ENCODE peak calls at places on chromosome 13, in four cellular contexts. D, Y, J and P are unnamed samples.

GRCh38 chr13:99034333-99035085 is 56.6 kb upstream of the DOCK9 start:
- DNase-seq in D (no peak), Y (no peak), J (no peak), P (no peak)

GRCh38 chr13:72379581-72379980 is 347.8 kb downstream of the MZT1 start:
- DNase-seq in D (no peak), Y (no peak), J (no peak), P (no peak)

GRCh38 chr13:105291987-105292386 is 1243.5 kb downstream of the EFNB2 start:
- DNase-seq in D (no peak), Y (no peak), J (no peak), P (no peak)

GRCh38 chr13:46983881-46984280 is 87.0 kb upstream of the HTR2A start:
- DNase-seq in D (peak), Y (no peak), J (peak), P (no peak)

GRCh38 chr13:26019241-26019640 is 32.6 kb downstream of the SHISA2 start:
- DNase-seq in D (no peak), Y (no peak), J (no peak), P (no peak)

GRCh38 chr13:86826232-86826631 is 844.9 kb upstream of the SLITRK5 start:
- DNase-seq in D (no peak), Y (no peak), J (no peak), P (no peak)

GRCh38 chr13:100491164-100491847 is 97.3 kb downstream of the GGACT start:
- DNase-seq in D (no peak), Y (no peak), J (no peak), P (no peak)

GRCh38 chr13:60379837-60380236 is 17.2 kb upstream of the TDRD3 start:
- DNase-seq in D (no peak), Y (no peak), J (no peak), P (no peak)

GRCh38 chr13:106468207-106468606 is 67.3 kb downstream of the EFNB2 start:
- DNase-seq in D (no peak), Y (no peak), J (no peak), P (no peak)

GRCh38 chr13:45674908-45675307 is 27.2 kb upstream of the CBY2 start:
- DNase-seq in D (no peak), Y (no peak), J (no peak), P (no peak)

GRCh38 chr13:87810391-87810801 is 139.2 kb downstream of the SLITRK5 start:
- DNase-seq in D (peak), Y (no peak), J (no peak), P (peak)

GRCh38 chr13:109941951-109942350 is 155.6 kb upstream of the IRS2 start:
- DNase-seq in D (no peak), Y (no peak), J (no peak), P (no peak)

GRCh38 chr13:93227280-93227905 is 786 bp downstream of the GPC6 start:
- DNase-seq in D (peak), Y (no peak), J (no peak), P (peak)

DNA sequence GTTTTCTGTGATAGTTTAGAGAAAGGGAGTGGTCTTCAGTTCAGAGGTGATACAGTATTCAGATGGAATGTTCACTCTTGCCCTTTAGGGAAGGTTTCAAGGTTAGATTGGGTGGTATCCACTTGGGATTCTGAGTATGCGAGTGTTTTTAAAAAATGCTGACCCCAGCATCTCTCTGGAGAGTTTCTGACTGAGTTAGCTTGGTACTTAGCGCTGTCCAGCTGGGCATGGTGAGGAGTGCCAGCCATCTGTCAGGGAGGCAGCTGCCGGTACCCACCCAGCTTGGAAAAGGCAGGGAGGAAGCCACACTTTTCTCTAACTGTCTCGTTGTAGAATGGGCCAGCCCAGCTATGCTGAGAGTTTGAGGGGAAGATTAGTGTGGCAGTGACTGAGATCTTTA is 63.3 kb downstream of the ARHGEF7 start:
- DNase-seq in D (no peak), Y (no peak), J (no peak), P (no peak)
- H3K9ac ChIP-seq in D (no peak), Y (no peak), J (no peak), P (no peak)

GRCh38 chr13:76863022-76863421 is 23.2 kb downstream of the KCTD12 start:
- DNase-seq in D (no peak), Y (no peak), J (no peak), P (no peak)
- TF ChIP-seq KDM1A in D (no peak), Y (no peak), J (no peak), P (no peak)

DNA sequence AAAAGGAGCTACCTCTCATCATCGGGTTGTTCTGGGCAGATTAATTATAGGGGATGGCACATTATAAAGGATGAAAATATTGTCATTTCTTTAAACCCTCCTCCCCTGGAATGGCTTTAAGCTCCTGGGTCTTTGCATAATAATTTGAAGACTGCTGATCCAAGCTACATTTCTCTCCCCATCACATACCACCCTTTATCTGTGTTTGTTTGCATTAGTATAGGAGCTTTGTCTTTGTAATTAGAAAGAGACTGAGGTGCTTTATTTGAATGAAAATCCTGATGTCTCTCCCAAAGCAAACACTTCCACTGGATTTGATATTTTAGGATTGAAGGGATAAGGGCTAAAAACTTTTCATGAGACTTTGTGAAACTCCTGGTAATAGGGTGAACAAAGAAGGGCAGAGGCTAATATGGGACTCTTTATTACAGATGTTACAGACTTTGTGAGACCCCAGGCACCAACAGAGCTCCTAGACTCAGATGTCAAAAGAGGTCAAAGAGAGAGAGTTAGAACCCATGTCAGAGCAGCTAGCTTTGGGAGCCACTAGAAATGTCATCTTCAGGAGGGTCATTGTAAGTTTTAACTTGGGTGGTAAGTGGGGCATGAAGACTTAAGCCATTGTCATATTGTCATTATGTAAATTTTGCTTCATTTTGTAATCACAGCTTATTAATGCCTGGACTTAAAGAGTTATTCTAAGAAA is 75.3 kb upstream of the RXFP2 start:
- DNase-seq in D (no peak), Y (no peak), J (no peak), P (no peak)
- H3K9ac ChIP-seq in D (no peak), Y (no peak), J (no peak), P (no peak)

GRCh38 chr13:113665582-113666323 is 1.3 kb upstream of the GRK1 start:
- DNase-seq in D (no peak), Y (no peak), J (no peak), P (no peak)

GRCh38 chr13:113666324-113666660 is 727 bp upstream of the GRK1 start:
- DNase-seq in D (no peak), Y (no peak), J (no peak), P (no peak)

GRCh38 chr13:113664751-113665581 is 2.1 kb upstream of the GRK1 start:
- DNase-seq in D (no peak), Y (no peak), J (no peak), P (no peak)

GRCh38 chr13:113661506-113661905 is 3.5 kb upstream of the ATP4B start:
- DNase-seq in D (no peak), Y (no peak), J (no peak), P (no peak)

GRCh38 chr13:113663934-113664333 is 3.1 kb upstream of the GRK1 start:
- DNase-seq in D (no peak), Y (no peak), J (no peak), P (no peak)
- TF ChIP-seq KDM1A in D (no peak), Y (no peak), J (no peak), P (no peak)

GRCh38 chr13:66210677-66211076 is 1019.5 kb downstream of the PCDH9 start:
- DNase-seq in D (no peak), Y (peak), J (no peak), P (no peak)
- H3K9ac ChIP-seq in D (no peak), Y (no peak), J (no peak), P (no peak)

DNA sequence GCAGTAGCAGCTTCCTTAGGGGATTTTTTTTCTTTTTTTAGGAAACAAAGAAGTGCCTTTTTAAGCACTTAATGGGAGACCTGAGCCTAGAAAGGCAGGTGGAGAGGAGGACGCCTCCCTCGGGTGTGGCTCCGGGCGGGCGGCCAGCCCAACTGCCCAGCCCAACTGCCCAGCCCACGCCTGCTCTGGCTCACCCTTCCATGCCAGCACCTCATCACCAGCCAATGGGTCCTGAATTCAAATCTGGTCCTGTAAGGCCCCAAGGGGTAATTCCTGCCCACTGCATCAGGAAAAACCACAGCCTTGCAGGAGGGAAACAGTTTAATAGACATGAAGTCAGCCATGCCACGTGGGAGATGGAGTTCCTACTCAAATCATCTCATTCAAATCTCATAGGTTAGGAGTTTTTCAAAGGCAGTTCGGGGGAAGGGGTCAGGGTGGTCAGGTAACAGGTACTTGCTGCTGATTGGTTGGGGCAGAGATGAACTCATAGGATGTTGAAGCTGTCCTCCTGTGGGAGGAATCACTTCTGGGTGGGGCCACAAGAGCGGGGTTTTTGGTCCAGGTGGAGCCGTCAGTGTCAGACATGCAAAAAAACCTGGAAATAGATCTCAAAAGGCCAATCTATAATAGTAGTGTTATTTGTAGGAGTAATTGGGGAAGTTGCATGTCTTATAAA is 64.9 kb downstream of the HSPH1 start:
- DNase-seq in D (no peak), Y (no peak), J (no peak), P (no peak)
- TF ChIP-seq KDM1A in D (no peak), Y (no peak), J (no peak), P (no peak)

GRCh38 chr13:20703785-20704458 is 423 bp downstream of the IL17D start:
- DNase-seq in D (peak), Y (peak), J (peak), P (no peak)
- H3K9ac ChIP-seq in D (no peak), Y (peak), J (no peak), P (no peak)

GRCh38 chr13:84844473-84844872 is 954.7 kb downstream of the SLITRK6 start:
- DNase-seq in D (peak), Y (no peak), J (no peak), P (no peak)

GRCh38 chr13:84843368-84843767 is 955.9 kb downstream of the SLITRK6 start:
- DNase-seq in D (no peak), Y (no peak), J (no peak), P (no peak)

GRCh38 chr13:84847107-84847506 is 952.1 kb downstream of the SLITRK6 start:
- DNase-seq in D (no peak), Y (no peak), J (no peak), P (no peak)

GRCh38 chr13:84845875-84846619 is 953.2 kb downstream of the SLITRK6 start:
- DNase-seq in D (no peak), Y (no peak), J (no peak), P (no peak)
- TF ChIP-seq KDM1A in D (no peak), Y (no peak), J (no peak), P (no peak)